ENCODE peak calls at places on chromosomes 6 and 20, in six cellular contexts. K is LoVo, O is HT1080, W is HS-27A, B is tibial artery, Z is GM20000. H is an unnamed sample.

GRCh38 chr6:4404410-4404809 is 269.0 kb upstream of the ECI2 start:
- DNase-seq in K (no peak), O (no peak), W (no peak), B (peak; percentile 41), Z (no peak), H (no peak)

GRCh38 chr6:155246825-155247224 is 17.0 kb upstream of the CLDN20 start:
- DNase-seq in K (no peak), O (no peak), W (no peak), B (no peak), Z (no peak), H (no peak)

GRCh38 chr6:151004415-151005024 is 139.0 kb downstream of the MTHFD1L start:
- DNase-seq in K (peak; percentile 69), O (peak; percentile 84), W (peak; percentile 39), B (peak; percentile 49), Z (no peak), H (peak; percentile 70)

GRCh38 chr6:158233214-158233795 is 65.2 kb downstream of the GTF2H5 start:
- DNase-seq in K (no peak), O (no peak), W (no peak), B (no peak), Z (peak; percentile 34), H (no peak)

GRCh38 chr6:136866872-136867416 is 44.6 kb downstream of the PEX7 start:
- DNase-seq in K (no peak), O (no peak), W (no peak), B (no peak), Z (no peak), H (no peak)

GRCh38 chr6:1624848-1625341 is 15.2 kb downstream of the FOXC1 start:
- DNase-seq in K (no peak), O (peak; percentile 52), W (no peak), B (peak; percentile 55), Z (peak; percentile 47), H (no peak)

GRCh38 chr20:57509665-57510237 is 15.2 kb downstream of the CTCFL start:
- DNase-seq in K (peak; percentile 15), O (no peak), W (no peak), B (no peak), Z (peak; percentile 48), H (no peak)

GRCh38 chr6:125780540-125781306 is 10.0 kb upstream of the NCOA7 start:
- DNase-seq in K (peak; percentile 79), O (peak; percentile 72), W (peak; percentile 80), B (peak; percentile 57), Z (peak; percentile 63), H (peak; percentile 27)

GRCh38 chr6:12595161-12595792 is 121.3 kb upstream of the PHACTR1 start:
- DNase-seq in K (no peak), O (no peak), W (no peak), B (peak; percentile 28), Z (no peak), H (no peak)

GRCh38 chr20:47922280-47922675 is 137.0 kb upstream of the SULF2 start:
- DNase-seq in K (no peak), O (no peak), W (no peak), B (no peak), Z (no peak), H (no peak)

GRCh38 chr6:143514996-143515760 is 3.7 kb upstream of the FUCA2 start:
- DNase-seq in K (no peak), O (no peak), W (no peak), B (peak; percentile 43), Z (no peak), H (no peak)

GRCh38 chr6:79117752-79118151 is 39.7 kb upstream of the PHIP start:
- DNase-seq in K (no peak), O (peak; percentile 76), W (no peak), B (no peak), Z (no peak), H (no peak)

GRCh38 chr6:129795261-129795660 is 65.9 kb downstream of the TMEM244 start:
- DNase-seq in K (peak; percentile 9), O (peak; percentile 90), W (peak; percentile 33), B (no peak), Z (no peak), H (no peak)

GRCh38 chr20:62063981-62064787 is 1.5 kb downstream of the TAF4 start:
- DNase-seq in K (peak; percentile 9), O (no peak), W (no peak), B (no peak), Z (no peak), H (no peak)

GRCh38 chr6:147040041-147040440 is 164.2 kb upstream of the STXBP5 start:
- DNase-seq in K (no peak), O (no peak), W (no peak), B (no peak), Z (no peak), H (no peak)

GRCh38 chr6:82248233-82248735 is 740 bp upstream of the IBTK start:
- DNase-seq in K (peak; percentile 87), O (peak; percentile 58), W (no peak), B (no peak), Z (peak; percentile 25), H (no peak)

GRCh38 chr20:62487125-62487524 is 11.3 kb upstream of the GATA5 start:
- DNase-seq in K (no peak), O (no peak), W (no peak), B (no peak), Z (no peak), H (no peak)

GRCh38 chr20:208937-209566 is 18.0 kb upstream of the DEFB129 start:
- DNase-seq in K (peak; percentile 11), O (peak; percentile 64), W (peak; percentile 29), B (no peak), Z (peak; percentile 41), H (no peak)

GRCh38 chr6:44278774-44279697 is 8.8 kb downstream of the TMEM151B start:
- DNase-seq in K (no peak), O (peak; percentile 43), W (no peak), B (no peak), Z (no peak), H (no peak)

GRCh38 chr6:38570750-38571149 is 69.0 kb downstream of the BTBD9 start:
- DNase-seq in K (no peak), O (no peak), W (no peak), B (no peak), Z (no peak), H (no peak)

GRCh38 chr6:215335-216034 is 76.8 kb upstream of the DUSP22 start:
- DNase-seq in K (peak; percentile 8), O (peak; percentile 93), W (no peak), B (no peak), Z (no peak), H (no peak)

GRCh38 chr20:24160563-24161355 is 172.2 kb upstream of the GGTLC1 start:
- DNase-seq in K (peak; percentile 17), O (peak; percentile 34), W (peak; percentile 19), B (peak; percentile 60), Z (no peak), H (no peak)

GRCh38 chr6:451847-452246 is 60.3 kb downstream of the IRF4 start:
- DNase-seq in K (no peak), O (no peak), W (no peak), B (no peak), Z (no peak), H (no peak)

GRCh38 chr6:14705841-14706377 is 540.0 kb upstream of the JARID2 start:
- DNase-seq in K (no peak), O (no peak), W (no peak), B (no peak), Z (no peak), H (no peak)

GRCh38 chr6:14861491-14861943 is 384.4 kb upstream of the JARID2 start:
- DNase-seq in K (no peak), O (no peak), W (no peak), B (no peak), Z (no peak), H (no peak)

GRCh38 chr6:9224539-9224938 is 789.2 kb upstream of the SLC35B3 start:
- DNase-seq in K (no peak), O (peak; percentile 32), W (no peak), B (no peak), Z (no peak), H (no peak)

GRCh38 chr20:5039255-5039657 is 37.9 kb upstream of the SLC23A2 start:
- DNase-seq in K (no peak), O (no peak), W (no peak), B (no peak), Z (peak; percentile 54), H (no peak)

GRCh38 chr20:4220352-4220751 is 205.0 kb upstream of the RNF24 start:
- DNase-seq in K (no peak), O (no peak), W (no peak), B (no peak), Z (no peak), H (no peak)

GRCh38 chr20:36158160-36158741 is 3.7 kb downstream of the EPB41L1 start:
- DNase-seq in K (no peak), O (no peak), W (no peak), B (no peak), Z (no peak), H (no peak)

GRCh38 chr6:27839303-27840081 is 72.7 kb downstream of the OR2B2 start:
- DNase-seq in K (peak; percentile 63), O (peak; percentile 92), W (peak; percentile 92), B (peak; percentile 65), Z (no peak), H (no peak)

GRCh38 chr6:19697744-19698290 is 139.4 kb upstream of the ID4 start:
- DNase-seq in K (no peak), O (peak; percentile 75), W (no peak), B (no peak), Z (no peak), H (no peak)

GRCh38 chr20:33702861-33703260 is 16.7 kb upstream of the E2F1 start:
- DNase-seq in K (no peak), O (no peak), W (no peak), B (no peak), Z (no peak), H (no peak)

GRCh38 chr6:88476388-88476787 is 310.2 kb upstream of the CNR1 start:
- DNase-seq in K (no peak), O (no peak), W (no peak), B (no peak), Z (no peak), H (no peak)

GRCh38 chr20:58330692-58331091 is 21.2 kb downstream of the RAB22A start:
- DNase-seq in K (no peak), O (no peak), W (no peak), B (no peak), Z (no peak), H (no peak)

GRCh38 chr20:12270863-12271262 is 353.2 kb downstream of the BTBD3 start:
- DNase-seq in K (no peak), O (no peak), W (no peak), B (no peak), Z (no peak), H (no peak)

GRCh38 chr20:34301587-34302311 is 1.4 kb downstream of the AHCY start:
- DNase-seq in K (no peak), O (no peak), W (no peak), B (no peak), Z (no peak), H (no peak)

GRCh38 chr20:25389381-25389857 is 1.2 kb downstream of the ABHD12 start:
- DNase-seq in K (no peak), O (peak; percentile 19), W (peak; percentile 23), B (no peak), Z (no peak), H (no peak)

GRCh38 chr20:38001173-38001875 is 31.9 kb downstream of the TTI1 start:
- DNase-seq in K (no peak), O (peak; percentile 83), W (peak; percentile 33), B (no peak), Z (no peak), H (no peak)

GRCh38 chr20:24277196-24277595 is 192.2 kb upstream of the SYNDIG1 start:
- DNase-seq in K (no peak), O (no peak), W (no peak), B (no peak), Z (no peak), H (no peak)

H was measured in brain pericyte.